ENCODE peak calls at places on chromosomes 11 and 22, in four cellular contexts. T is esophagus squamous epithelium, Z is heart left ventricle, B is ovary. A is an unnamed sample. For H3K4me1, the result is how much of the 10 kb centered on the place peaks cover.

GRCh38 chr22:20026996-20027601 is 6.2 kb downstream of the TANGO2 start:
- DNase-seq in Z (no peak), T (no peak), B (no peak), A (no peak)

GRCh38 chr11:31160504-31161422 is 208.8 kb downstream of the DCDC1 start:
- DNase-seq in Z (no peak), B (no peak), T (no peak), A (no peak)

GRCh38 chr11:2693851-2694261 is 5.9 kb downstream of the KCNQ1OT1 start:
- DNase-seq in B (no peak), T (no peak), Z (no peak), A (no peak)

GRCh38 chr11:100928426-100928825 is 201.2 kb downstream of the PGR start:
- DNase-seq in B (no peak), T (no peak), Z (no peak), A (no peak)

GRCh38 chr22:19497245-19497644 is 17.5 kb downstream of the CDC45 start:
- DNase-seq in T (no peak), Z (no peak), B (no peak), A (no peak)

GRCh38 chr11:46075928-46076327 is 45.3 kb downstream of the PHF21A start:
- DNase-seq in B (no peak), Z (no peak), T (no peak), A (no peak)

GRCh38 chr11:133901316-133901715 is 55.5 kb downstream of the IGSF9B start:
- DNase-seq in B (no peak), T (no peak), Z (no peak), A (no peak)

GRCh38 chr11:65917434-65918210 is 1.2 kb downstream of the C11orf68 start:
- DNase-seq in Z (no peak), B (no peak), T (no peak), A (peak)

GRCh38 chr11:29129850-29130249 is 887.0 kb downstream of the KCNA4 start:
- DNase-seq in B (no peak), Z (no peak), T (no peak), A (no peak)

GRCh38 chr11:9672288-9672916 is 8.5 kb downstream of the SWAP70 start:
- DNase-seq in Z (no peak), B (no peak), T (no peak), A (no peak)
- H3K4me3 ChIP-seq in Z (no peak), B (no peak), T (no peak), A (no peak)

DNA sequence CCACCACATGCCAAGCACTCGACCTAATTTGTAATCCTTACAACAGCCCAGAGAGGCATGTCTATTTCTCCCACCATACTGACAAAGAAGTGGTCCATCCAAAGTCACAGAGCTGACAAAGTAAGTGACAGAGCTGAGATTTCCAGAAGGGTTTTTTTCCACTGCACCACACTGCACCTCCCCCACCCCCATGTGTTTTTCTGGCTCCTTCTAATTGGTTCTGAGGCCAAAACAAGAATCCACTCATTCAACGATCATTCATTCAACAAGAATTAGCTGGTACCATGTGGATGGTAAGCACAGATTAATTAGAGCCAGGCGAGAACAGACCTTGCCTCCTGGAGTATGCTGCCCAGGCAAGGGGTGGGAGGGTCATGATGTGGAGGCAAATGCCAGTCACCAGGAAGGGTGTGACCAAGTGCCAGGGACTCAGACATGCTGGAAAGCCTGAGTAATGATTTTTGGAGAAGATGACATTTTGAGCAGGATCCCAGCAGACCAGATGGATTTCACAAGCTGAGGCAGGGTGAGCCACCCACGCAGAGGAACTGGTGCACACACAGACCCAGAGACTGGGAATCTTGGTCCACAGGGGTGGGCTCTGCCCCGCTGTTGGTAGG is 14.9 kb upstream of the PRG2 start:
- DNase-seq in T (no peak), B (no peak), Z (no peak), A (peak)
- TF ChIP-seq POLR2A in T (no peak), B (no peak), Z (no peak), A (no peak)

GRCh38 chr22:50306753-50307749 is at the start of gene PLXNB2:
- DNase-seq in B (peak), T (no peak), Z (peak), A (peak)
- H3K4me1 ChIP-seq in B (under half), T (under half), Z (under half), A (half or more)

GRCh38 chr22:46735747-46736608 is 2.1 kb downstream of the CERK start:
- DNase-seq in Z (no peak), T (no peak), B (no peak), A (peak)
- H3K4me3 ChIP-seq in Z (peak), T (peak), B (no peak), A (no peak)

DNA sequence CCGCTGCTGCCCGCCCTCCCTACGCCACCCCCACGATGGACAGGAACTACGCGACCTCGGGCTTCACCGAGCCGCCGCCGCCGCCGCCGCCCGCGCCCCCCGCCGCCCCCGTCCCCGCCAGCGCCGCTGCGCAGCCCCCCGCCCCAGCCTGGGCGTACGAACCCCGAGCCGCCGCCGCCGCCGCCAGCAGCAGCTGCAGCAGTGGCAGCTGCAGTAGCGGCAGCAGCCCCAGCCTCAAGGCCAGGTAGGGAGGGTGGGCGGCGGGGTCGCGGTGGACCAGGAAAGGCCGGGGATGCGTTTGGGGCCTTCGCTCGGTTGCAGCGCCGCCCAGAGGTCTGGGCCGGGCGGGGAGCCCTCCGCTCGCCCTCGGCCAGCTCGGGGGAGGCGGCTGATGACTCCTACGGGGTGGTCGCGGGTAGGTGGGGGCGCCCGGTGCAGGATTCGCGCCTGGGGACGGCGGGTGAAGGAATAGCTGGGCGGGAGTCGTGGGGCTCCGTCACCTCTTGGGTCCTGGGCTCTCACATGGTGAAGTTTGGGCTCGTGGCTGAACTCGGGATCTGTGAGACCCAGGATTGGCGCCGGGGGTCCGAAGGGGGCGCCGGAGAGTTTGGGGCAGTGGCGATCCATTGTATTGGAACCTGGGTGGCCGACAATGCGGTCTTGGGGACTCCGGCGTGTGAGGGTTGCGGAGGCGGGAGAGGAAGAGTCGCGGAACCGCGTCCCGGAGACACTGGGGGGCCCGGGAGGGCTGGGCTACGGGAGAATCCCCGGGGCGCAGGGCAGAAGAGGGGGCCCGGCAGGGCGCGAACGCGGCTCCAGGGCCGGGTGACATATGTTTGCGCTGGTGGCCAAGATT is 708 bp downstream of the QSER1 start:
- DNase-seq in T (no peak), B (peak), Z (peak), A (peak)
- TF ChIP-seq POLR2A in T (no peak), B (no peak), Z (no peak), A (no peak)

A was measured in thyroid gland.